ENCODE peak calls at places on chromosomes 16 and 17, in eight cellular contexts. A, Y, H, E, P, J, F and R are unnamed samples.

GRCh38 chr16:71449020-71449419 is 7.2 kb upstream of the TLE7 start:
- DNase-seq in A (no peak), Y (no peak), H (no peak), E (no peak), P (no peak), J (no peak), F (no peak), R (no peak)

GRCh38 chr17:17766351-17767095 is 70.3 kb downstream of the SREBF1 start:
- DNase-seq in A (no peak), Y (no peak), H (no peak), E (no peak), P (no peak), J (no peak), F (no peak), R (peak)

GRCh38 chr16:61957075-61957474 is 79.2 kb downstream of the CDH8 start:
- DNase-seq in A (no peak), Y (no peak), H (no peak), E (no peak), P (no peak), J (no peak), F (no peak), R (no peak)

GRCh38 chr16:11955713-11956123 is 9.3 kb upstream of the TNFRSF17 start:
- DNase-seq in A (no peak), Y (peak), H (no peak), E (no peak), P (peak), J (no peak), F (peak), R (peak)

GRCh38 chr16:71526111-71526998 is at the start of gene CHST4:
- DNase-seq in A (no peak), Y (peak), H (no peak), E (no peak), P (peak), J (no peak), F (no peak), R (peak)

GRCh38 chr16:84730406-84731106 is 30.8 kb downstream of the USP10 start:
- DNase-seq in A (no peak), Y (peak), H (peak), E (peak), P (peak), J (no peak), F (no peak), R (peak)

GRCh38 chr17:77145209-77145608 is 4.4 kb downstream of the SEC14L1 start:
- DNase-seq in A (no peak), Y (no peak), H (no peak), E (no peak), P (no peak), J (no peak), F (no peak), R (no peak)

GRCh38 chr17:34519286-34519685 is 60.1 kb upstream of the TMEM132E start:
- DNase-seq in A (peak), Y (no peak), H (no peak), E (no peak), P (no peak), J (no peak), F (no peak), R (peak)

GRCh38 chr17:3892095-3892998 is 506 bp downstream of the CAMKK1 start:
- DNase-seq in A (peak), Y (peak), H (peak), E (peak), P (peak), J (peak), F (peak), R (peak)

GRCh38 chr17:35726609-35727460 is 4.6 kb upstream of the RASL10B start:
- DNase-seq in A (no peak), Y (peak), H (peak), E (no peak), P (peak), J (peak), F (peak), R (peak)

GRCh38 chr17:61015966-61016365 is 338.3 kb downstream of the BCAS3 start:
- DNase-seq in A (no peak), Y (no peak), H (no peak), E (no peak), P (no peak), J (no peak), F (no peak), R (peak)

GRCh38 chr17:17944253-17944652 is 27.9 kb downstream of the TOM1L2 start:
- DNase-seq in A (no peak), Y (no peak), H (no peak), E (no peak), P (no peak), J (no peak), F (no peak), R (peak)

GRCh38 chr17:78965369-78965982 is 14.2 kb downstream of the LGALS3BP start:
- DNase-seq in A (no peak), Y (no peak), H (no peak), E (no peak), P (no peak), J (peak), F (no peak), R (no peak)

GRCh38 chr17:13346996-13347762 is 254.6 kb downstream of the HS3ST3A1 start:
- DNase-seq in A (no peak), Y (peak), H (no peak), E (no peak), P (peak), J (no peak), F (no peak), R (peak)

GRCh38 chr17:42049834-42050359 is 504 bp downstream of the C17orf113 start:
- DNase-seq in A (no peak), Y (no peak), H (no peak), E (no peak), P (no peak), J (no peak), F (no peak), R (no peak)

GRCh38 chr17:42051645-42052044 is 1.2 kb upstream of the C17orf113 start:
- DNase-seq in A (no peak), Y (no peak), H (no peak), E (no peak), P (no peak), J (no peak), F (no peak), R (no peak)

GRCh38 chr17:42052478-42052877 is 2.1 kb upstream of the C17orf113 start:
- DNase-seq in A (no peak), Y (no peak), H (no peak), E (no peak), P (no peak), J (no peak), F (no peak), R (no peak)

GRCh38 chr17:42051013-42051400 is 606 bp upstream of the C17orf113 start:
- DNase-seq in A (no peak), Y (no peak), H (no peak), E (no peak), P (no peak), J (no peak), F (no peak), R (no peak)

GRCh38 chr17:42050360-42051012 is at the start of gene C17orf113:
- DNase-seq in A (peak), Y (no peak), H (peak), E (no peak), P (peak), J (peak), F (peak), R (peak)
- TF ChIP-seq CTCF in A (peak), Y (peak), H (no peak), E (no peak), P (peak), J (peak), F (no peak), R (peak)

DNA sequence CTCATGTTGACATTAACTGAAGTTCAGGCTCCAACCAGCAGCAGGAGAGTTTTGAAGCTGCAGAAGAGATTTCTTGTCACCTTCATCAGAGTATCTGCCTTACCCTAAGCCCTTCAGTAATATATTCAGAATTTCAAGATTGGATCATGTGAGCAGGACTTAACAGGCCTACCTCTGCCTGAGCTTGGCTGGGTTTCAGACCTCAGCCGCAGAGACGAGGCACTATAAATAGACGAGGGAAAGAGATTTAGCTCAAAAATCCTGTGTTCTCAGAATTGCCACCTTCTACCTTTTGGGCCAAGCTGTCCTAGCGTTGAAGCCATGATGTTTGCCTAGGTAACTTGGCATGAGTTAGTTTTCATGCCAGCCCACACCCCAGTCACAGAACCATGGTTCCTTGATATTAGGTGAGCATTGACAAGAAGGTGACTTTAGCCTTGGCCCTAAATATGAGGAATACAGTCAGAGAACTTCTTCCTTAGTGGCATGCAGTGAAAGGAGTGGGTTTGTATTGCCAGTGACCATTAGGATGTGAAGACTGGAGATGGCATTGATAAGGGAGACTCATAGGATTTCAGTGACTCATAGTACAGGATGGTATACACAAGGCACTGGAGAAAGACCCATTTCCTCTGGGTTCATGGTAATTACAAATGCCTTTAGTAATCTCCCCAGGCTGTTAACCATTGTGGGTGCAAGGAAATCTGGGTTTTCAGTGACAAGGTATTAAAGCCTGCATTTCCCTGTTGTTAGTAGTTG is 224.3 kb downstream of the MSI2 start:
- DNase-seq in A (no peak), Y (peak), H (no peak), E (no peak), P (peak), J (no peak), F (no peak), R (peak)
- TF ChIP-seq CTCF in A (no peak), Y (no peak), H (no peak), E (no peak), P (no peak), J (no peak), F (no peak), R (no peak)

GRCh38 chr17:65797809-65798208 is 236.4 kb upstream of the AXIN2 start:
- DNase-seq in A (no peak), Y (no peak), H (no peak), E (no peak), P (no peak), J (no peak), F (no peak), R (no peak)
- TF ChIP-seq CTCF in A (peak), Y (peak), H (no peak), E (no peak), P (no peak), J (no peak), F (no peak), R (no peak)

DNA sequence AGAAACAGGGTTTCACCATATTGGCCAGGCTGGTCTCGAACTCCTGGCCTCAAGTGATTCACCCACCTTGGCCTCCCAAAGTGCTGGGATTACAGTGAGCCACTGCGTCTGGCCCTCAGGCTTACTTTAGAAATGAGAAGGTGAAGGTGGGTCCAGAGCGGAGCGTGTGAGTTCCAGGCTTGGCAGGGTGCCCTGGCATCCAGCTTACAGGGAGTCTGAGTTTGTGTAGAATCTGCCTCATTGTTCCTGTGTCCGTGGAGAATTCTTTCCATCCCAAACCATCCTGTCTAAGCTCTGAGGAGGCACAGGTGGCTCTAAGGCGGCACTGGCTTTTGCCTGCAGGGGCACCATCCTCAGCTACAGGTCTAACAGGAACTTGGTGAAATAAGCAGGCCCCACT is 50.6 kb downstream of the RAB11FIP3 start:
- DNase-seq in A (no peak), Y (no peak), H (peak), E (no peak), P (peak), J (no peak), F (no peak), R (no peak)
- TF ChIP-seq CTCF in A (no peak), Y (no peak), H (no peak), E (no peak), P (no peak), J (no peak), F (no peak), R (no peak)

GRCh38 chr17:75654176-75654575 is 12.8 kb downstream of the RECQL5 start:
- DNase-seq in A (no peak), Y (no peak), H (no peak), E (no peak), P (no peak), J (no peak), F (no peak), R (peak)
- TF ChIP-seq CTCF in A (peak), Y (peak), H (no peak), E (no peak), P (peak), J (no peak), F (no peak), R (no peak)

DNA sequence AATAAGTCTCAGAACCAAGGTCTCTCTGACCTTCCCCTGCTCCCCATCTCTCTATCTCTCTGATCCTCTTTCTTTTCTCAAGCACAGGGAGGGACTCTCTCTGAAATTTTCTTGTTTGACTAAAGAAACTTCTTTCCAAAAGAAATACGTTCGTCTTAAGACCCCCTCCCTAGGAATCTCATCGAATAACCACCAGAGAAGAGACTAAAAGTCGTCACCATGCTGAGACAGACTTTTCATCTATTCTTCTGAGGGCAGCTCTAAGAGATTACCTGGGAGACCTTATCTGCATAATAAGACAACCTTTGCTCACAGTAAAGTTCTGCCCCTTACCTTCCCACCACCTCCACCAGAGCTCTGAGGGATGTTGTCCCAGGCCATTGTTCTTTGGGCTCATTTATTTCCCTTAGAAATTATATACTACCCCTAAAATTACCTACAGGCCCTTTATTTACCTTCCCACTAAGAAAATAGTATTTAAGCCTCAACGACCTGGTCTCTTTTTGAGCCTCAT is 133.7 kb upstream of the EEF2KMT start:
- DNase-seq in A (no peak), Y (no peak), H (no peak), E (no peak), P (no peak), J (no peak), F (no peak), R (no peak)
- TF ChIP-seq CTCF in A (no peak), Y (no peak), H (no peak), E (no peak), P (no peak), J (no peak), F (no peak), R (no peak)

DNA sequence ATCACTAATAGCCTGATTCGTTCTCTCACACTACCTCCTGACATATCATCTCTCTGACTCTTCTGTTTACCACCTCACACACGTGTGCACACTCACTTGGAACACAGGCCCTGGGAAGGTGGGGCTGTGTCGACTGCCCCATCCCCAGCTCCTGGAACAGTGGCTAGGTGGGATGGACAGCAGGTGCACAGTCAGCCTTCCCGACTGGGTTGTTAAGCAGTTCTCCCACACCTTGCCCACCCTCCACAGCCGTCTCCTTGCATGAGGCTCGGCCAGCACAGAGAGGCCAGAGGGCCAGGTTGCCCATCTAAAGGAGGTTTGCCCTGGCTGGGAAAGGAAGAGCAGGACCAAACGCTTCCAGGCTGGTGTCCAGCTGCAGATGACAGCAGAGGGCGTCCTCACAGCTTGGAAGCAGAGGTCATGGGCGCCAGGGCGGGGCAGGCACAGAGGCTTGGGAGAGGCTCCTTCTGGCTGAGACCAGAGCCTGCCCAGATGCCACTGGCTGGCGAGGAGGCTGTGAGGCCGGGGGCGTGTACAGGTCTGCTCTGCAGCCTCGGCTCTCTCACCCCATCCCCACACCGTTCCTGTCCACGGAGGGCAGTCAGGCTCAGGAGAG is 92.8 kb downstream of the AMFR start:
- DNase-seq in A (peak), Y (peak), H (peak), E (no peak), P (peak), J (peak), F (no peak), R (peak)
- TF ChIP-seq CTCF in A (peak), Y (peak), H (peak), E (no peak), P (peak), J (no peak), F (no peak), R (peak)